ENCODE peak calls at places on chromosomes 2 and 18, in ten cellular contexts. Z is upper lobe of right lung, S is spleen, P is brain microvascular endothelial cell, A is endothelial cell, H is AG10803, J is transverse colon, I is fibroblast of mammary gland, E is Peyer's patch, M is endodermal cell. G is an unnamed sample.
A peak's percentile ranks its signal among the peaks of the same experiment; 100 is the strongest.

GRCh38 chr2:158716091-158716815 is 78.9 kb upstream of the DAPL1 start:
- DNase-seq in Z (no peak), S (no peak), P (no peak), A (peak; percentile 56), H (no peak), J (no peak), I (no peak), E (no peak), M (no peak), G (peak; percentile 42)

GRCh38 chr18:26003391-26003790 is 87.0 kb downstream of the SS18 start:
- DNase-seq in Z (no peak), S (no peak), P (no peak), A (no peak), H (no peak), J (no peak), I (no peak), E (no peak), M (no peak), G (no peak)

GRCh38 chr2:115400940-115401339 is 958.5 kb downstream of the DPP10 start:
- DNase-seq in Z (no peak), S (no peak), P (no peak), A (no peak), H (no peak), J (no peak), I (no peak), E (no peak), M (no peak), G (no peak)

GRCh38 chr2:200119236-200119635 is 163.9 kb downstream of the MAIP1 start:
- DNase-seq in Z (no peak), S (no peak), P (no peak), A (no peak), H (no peak), J (no peak), I (no peak), E (no peak), M (no peak), G (no peak)

GRCh38 chr2:200619275-200619674 is 33.5 kb downstream of the AOX1 start:
- DNase-seq in Z (no peak), S (no peak), P (no peak), A (no peak), H (peak; percentile 24), J (no peak), I (peak; percentile 30), E (no peak), M (no peak), G (no peak)

GRCh38 chr18:55337908-55338521 is 250.0 kb downstream of the TCF4 start:
- DNase-seq in Z (peak; percentile 56), S (no peak), P (no peak), A (no peak), H (peak; percentile 31), J (no peak), I (no peak), E (no peak), M (no peak), G (no peak)

GRCh38 chr2:170361359-170361936 is 183.5 kb downstream of the MYO3B start:
- DNase-seq in Z (no peak), S (no peak), P (peak; percentile 63), A (peak; percentile 70), H (peak; percentile 56), J (peak; percentile 38), I (peak; percentile 59), E (peak; percentile 73), M (peak; percentile 90), G (no peak)

GRCh38 chr18:394997-395383 is 105.5 kb downstream of the COLEC12 start:
- DNase-seq in Z (no peak), S (no peak), P (peak; percentile 46), A (no peak), H (peak; percentile 100), J (no peak), I (peak; percentile 93), E (no peak), M (no peak), G (no peak)

GRCh38 chr2:157792345-157793052 is 83.6 kb downstream of the ACVR1 start:
- DNase-seq in Z (no peak), S (no peak), P (peak; percentile 76), A (no peak), H (peak; percentile 70), J (no peak), I (peak; percentile 80), E (no peak), M (no peak), G (no peak)

GRCh38 chr18:59029663-59030421 is 109.8 kb upstream of the SEC11C start:
- DNase-seq in Z (no peak), S (no peak), P (no peak), A (no peak), H (no peak), J (no peak), I (no peak), E (no peak), M (no peak), G (no peak)

GRCh38 chr18:73918816-73919215 is 228.8 kb downstream of the FBXO15 start:
- DNase-seq in Z (no peak), S (no peak), P (no peak), A (no peak), H (no peak), J (no peak), I (no peak), E (no peak), M (no peak), G (no peak)

DNA sequence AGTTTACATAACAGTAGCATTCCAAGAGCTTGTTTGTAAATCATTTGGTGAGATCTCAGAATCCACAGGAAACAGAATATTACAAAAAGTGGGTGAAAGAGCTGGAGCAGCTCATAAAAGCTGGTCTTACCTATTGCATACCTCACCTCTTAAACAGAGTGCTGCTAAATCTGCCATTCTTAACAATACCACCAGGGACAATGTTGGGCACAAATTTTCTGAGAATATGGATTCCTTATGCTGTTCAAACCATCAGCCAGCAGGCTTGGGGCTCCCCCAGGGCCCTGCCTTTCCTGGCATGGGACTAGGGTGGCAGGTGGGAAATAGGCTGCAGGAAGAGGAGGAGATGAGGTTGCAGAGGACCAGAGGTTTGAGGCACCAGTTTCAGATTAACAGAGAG is 55.6 kb downstream of the TGFA start:
- DNase-seq in Z (no peak), S (no peak), P (no peak), A (no peak), H (no peak), J (no peak), I (no peak), E (no peak), M (no peak), G (no peak)
- TF ChIP-seq CTCF in Z (peak; percentile 14), S (no peak), P (peak; percentile 31), A (peak; percentile 45), H (peak; percentile 33), J (peak; percentile 57), I (peak; percentile 2), E (peak; percentile 27), M (peak; percentile 69), G (no peak)

GRCh38 chr18:8703181-8703638 is 2.1 kb upstream of the MTCL1 start:
- DNase-seq in Z (no peak), S (no peak), P (no peak), A (no peak), H (no peak), J (no peak), I (no peak), E (no peak), M (peak; percentile 67), G (peak; percentile 74)
- TF ChIP-seq CTCF in Z (no peak), S (no peak), P (no peak), A (no peak), H (no peak), J (no peak), I (no peak), E (no peak), M (no peak), G (no peak)

GRCh38 chr2:27150639-27151230 is 1.9 kb downstream of the TCF23 start:
- DNase-seq in Z (no peak), S (peak; percentile 21), P (no peak), A (no peak), H (no peak), J (no peak), I (no peak), E (no peak), M (no peak), G (no peak)

GRCh38 chr2:27154481-27154880 is 5.7 kb downstream of the TCF23 start:
- DNase-seq in Z (no peak), S (no peak), P (no peak), A (no peak), H (no peak), J (no peak), I (no peak), E (no peak), M (no peak), G (no peak)

GRCh38 chr2:27149575-27150405 is 986 bp downstream of the TCF23 start:
- DNase-seq in Z (no peak), S (peak; percentile 68), P (no peak), A (no peak), H (no peak), J (no peak), I (no peak), E (no peak), M (no peak), G (no peak)

GRCh38 chr2:27152796-27153464 is 4.1 kb downstream of the TCF23 start:
- DNase-seq in Z (no peak), S (peak; percentile 30), P (peak; percentile 59), A (no peak), H (no peak), J (peak; percentile 44), I (peak; percentile 55), E (no peak), M (no peak), G (no peak)

DNA sequence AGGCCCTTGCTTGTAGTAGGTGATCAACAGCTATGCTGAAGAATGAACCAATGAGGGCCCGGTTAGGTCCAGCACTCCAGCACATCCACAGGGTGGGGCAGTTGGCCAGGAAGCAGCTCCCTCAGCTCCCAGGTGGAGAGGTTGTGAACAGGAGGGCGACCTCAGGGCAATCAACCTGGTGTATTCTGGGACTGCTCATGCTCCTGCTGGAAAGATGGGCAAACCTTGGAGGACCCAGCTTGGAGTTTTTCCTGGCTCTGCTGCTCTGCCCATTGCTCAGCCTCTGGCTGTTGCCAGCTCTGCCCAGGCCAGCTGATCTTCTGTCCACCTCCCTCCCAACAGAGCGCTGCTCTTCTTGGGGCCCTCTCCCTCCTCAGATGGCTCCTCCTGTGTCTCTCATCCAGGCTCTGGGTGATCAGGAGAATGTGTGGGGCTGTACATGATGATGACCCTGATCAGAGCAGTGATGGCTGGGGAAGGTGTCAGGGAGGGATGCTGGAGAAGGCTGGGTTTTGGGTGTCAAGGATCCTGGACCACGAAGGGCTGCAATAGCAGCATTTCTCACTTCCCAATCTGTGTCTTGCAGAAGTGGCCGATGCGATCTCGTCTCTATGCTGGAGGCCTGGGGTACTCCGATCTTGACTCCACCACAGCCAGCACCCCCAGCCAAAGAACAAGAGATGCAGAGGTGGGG is 3.4 kb downstream of the TCF23 start:
- DNase-seq in Z (no peak), S (peak; percentile 57), P (no peak), A (no peak), H (no peak), J (no peak), I (no peak), E (no peak), M (peak; percentile 69), G (no peak)
- TF ChIP-seq CTCF in Z (no peak), S (no peak), P (no peak), A (no peak), H (no peak), J (no peak), I (no peak), E (no peak), M (peak; percentile 40), G (no peak)

GRCh38 chr2:208386546-208386945 is 20.0 kb upstream of the PTH2R start:
- DNase-seq in Z (no peak), S (no peak), P (no peak), A (no peak), H (no peak), J (no peak), I (no peak), E (no peak), M (no peak), G (no peak)

GRCh38 chr2:208389940-208390339 is 16.7 kb upstream of the PTH2R start:
- DNase-seq in Z (no peak), S (no peak), P (no peak), A (no peak), H (no peak), J (no peak), I (no peak), E (no peak), M (no peak), G (no peak)

GRCh38 chr2:208392300-208392699 is 14.3 kb upstream of the PTH2R start:
- DNase-seq in Z (no peak), S (no peak), P (no peak), A (no peak), H (no peak), J (no peak), I (no peak), E (no peak), M (no peak), G (no peak)
- TF ChIP-seq CTCF in Z (no peak), S (no peak), P (peak; percentile 34), A (no peak), H (peak; percentile 36), J (no peak), I (peak; percentile 13), E (no peak), M (peak; percentile 37), G (peak; percentile 31)